ENCODE peak calls at places on chromosomes 16 and 17, in nine cellular contexts. One of them, this sample, is unnamed.

GRCh38 chr17:59846391-59847165 is 46.2 kb downstream of the TUBD1 start:
- DNase-seq in activated T-helper 1 cell treated with anti-CD3 and anti-CD28 coated beads, Interleukin-2, amount 50 U/mL, for 16 hours: no peak
- DNase-seq in nephron progenitor cell: no peak
- DNase-seq in testis: peak; percentile 45
- DNase-seq in kidney tubule cell: peak; percentile 99
- DNase-seq in AG04450: peak; percentile 84
- DNase-seq in EH: peak; percentile 85
- DNase-seq in left ventricle myocardium inferior: peak; percentile 41
- DNase-seq in AG08395: peak; percentile 49
- DNase-seq in this sample: peak; percentile 98

GRCh38 chr16:84117482-84117843 is 721 bp upstream of the MBTPS1 start:
- DNase-seq in left ventricle myocardium inferior: no peak
- DNase-seq in testis: peak; percentile 65
- DNase-seq in AG08395: no peak
- DNase-seq in EH: no peak
- DNase-seq in AG04450: no peak
- DNase-seq in activated T-helper 1 cell treated with anti-CD3 and anti-CD28 coated beads, Interleukin-2, amount 50 U/mL, for 16 hours: no peak
- DNase-seq in nephron progenitor cell: no peak
- DNase-seq in kidney tubule cell: peak; percentile 42
- DNase-seq in this sample: no peak

GRCh38 chr16:88560722-88561484 is 9.3 kb upstream of the ZC3H18 start:
- DNase-seq in kidney tubule cell: no peak
- DNase-seq in activated T-helper 1 cell treated with anti-CD3 and anti-CD28 coated beads, Interleukin-2, amount 50 U/mL, for 16 hours: no peak
- DNase-seq in AG08395: no peak
- DNase-seq in AG04450: no peak
- DNase-seq in EH: peak; percentile 45
- DNase-seq in testis: no peak
- DNase-seq in nephron progenitor cell: peak; percentile 73
- DNase-seq in left ventricle myocardium inferior: no peak
- DNase-seq in this sample: peak; percentile 73

GRCh38 chr17:81230043-81230820 is 7.5 kb upstream of the CEP131 start:
- DNase-seq in nephron progenitor cell: no peak
- DNase-seq in AG08395: no peak
- DNase-seq in testis: no peak
- DNase-seq in kidney tubule cell: no peak
- DNase-seq in left ventricle myocardium inferior: no peak
- DNase-seq in activated T-helper 1 cell treated with anti-CD3 and anti-CD28 coated beads, Interleukin-2, amount 50 U/mL, for 16 hours: no peak
- DNase-seq in EH: no peak
- DNase-seq in AG04450: no peak
- DNase-seq in this sample: no peak

GRCh38 chr17:40862985-40863733 is 3.9 kb downstream of the KRT12 start:
- DNase-seq in kidney tubule cell: no peak
- DNase-seq in AG04450: no peak
- DNase-seq in EH: no peak
- DNase-seq in nephron progenitor cell: peak; percentile 56
- DNase-seq in testis: peak; percentile 74
- DNase-seq in activated T-helper 1 cell treated with anti-CD3 and anti-CD28 coated beads, Interleukin-2, amount 50 U/mL, for 16 hours: no peak
- DNase-seq in left ventricle myocardium inferior: no peak
- DNase-seq in AG08395: no peak
- DNase-seq in this sample: no peak

GRCh38 chr16:14182999-14183398 is 111.9 kb downstream of the MRTFB start:
- DNase-seq in EH: no peak
- DNase-seq in kidney tubule cell: no peak
- DNase-seq in left ventricle myocardium inferior: no peak
- DNase-seq in nephron progenitor cell: no peak
- DNase-seq in AG04450: no peak
- DNase-seq in activated T-helper 1 cell treated with anti-CD3 and anti-CD28 coated beads, Interleukin-2, amount 50 U/mL, for 16 hours: no peak
- DNase-seq in AG08395: no peak
- DNase-seq in testis: no peak
- DNase-seq in this sample: no peak

GRCh38 chr16:75567911-75568310 is 1.7 kb downstream of the GABARAPL2 start:
- DNase-seq in nephron progenitor cell: no peak
- DNase-seq in testis: no peak
- DNase-seq in EH: no peak
- DNase-seq in AG08395: no peak
- DNase-seq in AG04450: no peak
- DNase-seq in kidney tubule cell: no peak
- DNase-seq in activated T-helper 1 cell treated with anti-CD3 and anti-CD28 coated beads, Interleukin-2, amount 50 U/mL, for 16 hours: no peak
- DNase-seq in left ventricle myocardium inferior: no peak
- DNase-seq in this sample: no peak

GRCh38 chr16:72844225-72844920 is 203.6 kb downstream of the ZFHX3 start:
- DNase-seq in left ventricle myocardium inferior: no peak
- DNase-seq in AG08395: no peak
- DNase-seq in EH: no peak
- DNase-seq in activated T-helper 1 cell treated with anti-CD3 and anti-CD28 coated beads, Interleukin-2, amount 50 U/mL, for 16 hours: no peak
- DNase-seq in AG04450: no peak
- DNase-seq in nephron progenitor cell: no peak
- DNase-seq in testis: no peak
- DNase-seq in kidney tubule cell: no peak
- DNase-seq in this sample: no peak

GRCh38 chr16:27406729-27407128 is 4.8 kb downstream of the IL21R start:
- DNase-seq in AG08395: no peak
- DNase-seq in AG04450: no peak
- DNase-seq in nephron progenitor cell: no peak
- DNase-seq in activated T-helper 1 cell treated with anti-CD3 and anti-CD28 coated beads, Interleukin-2, amount 50 U/mL, for 16 hours: no peak
- DNase-seq in left ventricle myocardium inferior: no peak
- DNase-seq in EH: no peak
- DNase-seq in kidney tubule cell: no peak
- DNase-seq in testis: no peak
- DNase-seq in this sample: no peak

GRCh38 chr17:6099492-6099891 is 29.3 kb downstream of the WSCD1 start:
- DNase-seq in AG04450: no peak
- DNase-seq in nephron progenitor cell: no peak
- DNase-seq in AG08395: no peak
- DNase-seq in kidney tubule cell: no peak
- DNase-seq in activated T-helper 1 cell treated with anti-CD3 and anti-CD28 coated beads, Interleukin-2, amount 50 U/mL, for 16 hours: no peak
- DNase-seq in left ventricle myocardium inferior: no peak
- DNase-seq in EH: no peak
- DNase-seq in testis: no peak
- DNase-seq in this sample: no peak

GRCh38 chr17:82937411-82938371 is 97.9 kb upstream of the ZNF750 start:
- DNase-seq in activated T-helper 1 cell treated with anti-CD3 and anti-CD28 coated beads, Interleukin-2, amount 50 U/mL, for 16 hours: no peak
- DNase-seq in kidney tubule cell: no peak
- DNase-seq in testis: no peak
- DNase-seq in AG08395: no peak
- DNase-seq in left ventricle myocardium inferior: peak; percentile 13
- DNase-seq in nephron progenitor cell: no peak
- DNase-seq in EH: no peak
- DNase-seq in AG04450: no peak
- DNase-seq in this sample: no peak

GRCh38 chr17:53193044-53193443 is 629.7 kb upstream of the KIF2B start:
- DNase-seq in AG04450: no peak
- DNase-seq in left ventricle myocardium inferior: no peak
- DNase-seq in AG08395: no peak
- DNase-seq in activated T-helper 1 cell treated with anti-CD3 and anti-CD28 coated beads, Interleukin-2, amount 50 U/mL, for 16 hours: no peak
- DNase-seq in testis: no peak
- DNase-seq in kidney tubule cell: peak; percentile 4
- DNase-seq in EH: no peak
- DNase-seq in nephron progenitor cell: no peak
- DNase-seq in this sample: no peak

GRCh38 chr16:879986-880385 is 79.5 kb upstream of the GNG13 start:
- DNase-seq in AG04450: no peak
- DNase-seq in activated T-helper 1 cell treated with anti-CD3 and anti-CD28 coated beads, Interleukin-2, amount 50 U/mL, for 16 hours: no peak
- DNase-seq in left ventricle myocardium inferior: peak; percentile 5
- DNase-seq in testis: no peak
- DNase-seq in kidney tubule cell: no peak
- DNase-seq in nephron progenitor cell: no peak
- DNase-seq in EH: no peak
- DNase-seq in AG08395: no peak
- DNase-seq in this sample: no peak

GRCh38 chr17:68613739-68614298 is 12.7 kb upstream of the FAM20A start:
- DNase-seq in kidney tubule cell: peak; percentile 40
- DNase-seq in EH: peak; percentile 66
- DNase-seq in activated T-helper 1 cell treated with anti-CD3 and anti-CD28 coated beads, Interleukin-2, amount 50 U/mL, for 16 hours: no peak
- DNase-seq in AG08395: peak; percentile 62
- DNase-seq in AG04450: no peak
- DNase-seq in testis: peak; percentile 65
- DNase-seq in nephron progenitor cell: peak; percentile 32
- DNase-seq in left ventricle myocardium inferior: no peak
- DNase-seq in this sample: peak; percentile 65

GRCh38 chr16:97822-98221 is 19.8 kb downstream of the MPG start:
- DNase-seq in EH: peak; percentile 44
- DNase-seq in kidney tubule cell: no peak
- DNase-seq in AG08395: no peak
- DNase-seq in AG04450: no peak
- DNase-seq in testis: no peak
- DNase-seq in left ventricle myocardium inferior: no peak
- DNase-seq in activated T-helper 1 cell treated with anti-CD3 and anti-CD28 coated beads, Interleukin-2, amount 50 U/mL, for 16 hours: no peak
- DNase-seq in nephron progenitor cell: no peak
- DNase-seq in this sample: peak; percentile 49

GRCh38 chr17:12985431-12986285 is 32.2 kb downstream of the ELAC2 start:
- DNase-seq in testis: no peak
- DNase-seq in AG08395: peak; percentile 24
- DNase-seq in activated T-helper 1 cell treated with anti-CD3 and anti-CD28 coated beads, Interleukin-2, amount 50 U/mL, for 16 hours: no peak
- DNase-seq in AG04450: no peak
- DNase-seq in kidney tubule cell: no peak
- DNase-seq in EH: peak; percentile 34
- DNase-seq in left ventricle myocardium inferior: peak; percentile 36
- DNase-seq in nephron progenitor cell: no peak
- DNase-seq in this sample: no peak

GRCh38 chr17:45096141-45096540 is 35.0 kb downstream of the NMT1 start:
- DNase-seq in nephron progenitor cell: no peak
- DNase-seq in AG08395: peak; percentile 50
- DNase-seq in testis: no peak
- DNase-seq in AG04450: no peak
- DNase-seq in EH: peak; percentile 62
- DNase-seq in kidney tubule cell: peak; percentile 31
- DNase-seq in activated T-helper 1 cell treated with anti-CD3 and anti-CD28 coated beads, Interleukin-2, amount 50 U/mL, for 16 hours: no peak
- DNase-seq in left ventricle myocardium inferior: no peak
- DNase-seq in this sample: peak; percentile 55

GRCh38 chr17:28724500-28725165 is 1.4 kb downstream of the TLCD1 start:
- DNase-seq in activated T-helper 1 cell treated with anti-CD3 and anti-CD28 coated beads, Interleukin-2, amount 50 U/mL, for 16 hours: no peak
- DNase-seq in EH: no peak
- DNase-seq in testis: no peak
- DNase-seq in left ventricle myocardium inferior: no peak
- DNase-seq in kidney tubule cell: no peak
- DNase-seq in AG08395: no peak
- DNase-seq in nephron progenitor cell: no peak
- DNase-seq in AG04450: no peak
- DNase-seq in this sample: no peak

GRCh38 chr16:50509521-50510341 is 38.5 kb upstream of the NKD1 start:
- DNase-seq in nephron progenitor cell: no peak
- DNase-seq in activated T-helper 1 cell treated with anti-CD3 and anti-CD28 coated beads, Interleukin-2, amount 50 U/mL, for 16 hours: no peak
- DNase-seq in kidney tubule cell: peak; percentile 20
- DNase-seq in AG08395: no peak
- DNase-seq in AG04450: no peak
- DNase-seq in left ventricle myocardium inferior: no peak
- DNase-seq in EH: peak; percentile 19
- DNase-seq in testis: peak; percentile 57
- DNase-seq in this sample: peak; percentile 37

GRCh38 chr17:39629894-39630293 is 3.1 kb downstream of the PPP1R1B start:
- DNase-seq in nephron progenitor cell: no peak
- DNase-seq in activated T-helper 1 cell treated with anti-CD3 and anti-CD28 coated beads, Interleukin-2, amount 50 U/mL, for 16 hours: no peak
- DNase-seq in left ventricle myocardium inferior: no peak
- DNase-seq in EH: no peak
- DNase-seq in testis: no peak
- DNase-seq in kidney tubule cell: no peak
- DNase-seq in AG08395: no peak
- DNase-seq in AG04450: no peak
- DNase-seq in this sample: no peak

GRCh38 chr16:49502136-49502881 is 128.7 kb downstream of the C16orf78 start:
- DNase-seq in testis: no peak
- DNase-seq in EH: no peak
- DNase-seq in nephron progenitor cell: no peak
- DNase-seq in activated T-helper 1 cell treated with anti-CD3 and anti-CD28 coated beads, Interleukin-2, amount 50 U/mL, for 16 hours: no peak
- DNase-seq in AG04450: no peak
- DNase-seq in left ventricle myocardium inferior: no peak
- DNase-seq in AG08395: no peak
- DNase-seq in kidney tubule cell: no peak
- DNase-seq in this sample: no peak

GRCh38 chr16:29950806-29951461 is 10.9 kb upstream of the TMEM219 start:
- DNase-seq in testis: no peak
- DNase-seq in kidney tubule cell: no peak
- DNase-seq in nephron progenitor cell: no peak
- DNase-seq in left ventricle myocardium inferior: no peak
- DNase-seq in EH: no peak
- DNase-seq in AG08395: no peak
- DNase-seq in activated T-helper 1 cell treated with anti-CD3 and anti-CD28 coated beads, Interleukin-2, amount 50 U/mL, for 16 hours: no peak
- DNase-seq in AG04450: no peak
- DNase-seq in this sample: no peak

GRCh38 chr16:25258856-25259179 is 1.2 kb upstream of the ZKSCAN2 start:
- DNase-seq in activated T-helper 1 cell treated with anti-CD3 and anti-CD28 coated beads, Interleukin-2, amount 50 U/mL, for 16 hours: no peak
- DNase-seq in testis: no peak
- DNase-seq in left ventricle myocardium inferior: no peak
- DNase-seq in nephron progenitor cell: no peak
- DNase-seq in AG04450: no peak
- DNase-seq in EH: no peak
- DNase-seq in kidney tubule cell: no peak
- DNase-seq in AG08395: no peak
- DNase-seq in this sample: no peak

GRCh38 chr17:297758-298157 is 54.8 kb downstream of the RPH3AL start:
- DNase-seq in EH: no peak
- DNase-seq in nephron progenitor cell: no peak
- DNase-seq in kidney tubule cell: no peak
- DNase-seq in AG08395: no peak
- DNase-seq in left ventricle myocardium inferior: no peak
- DNase-seq in AG04450: no peak
- DNase-seq in testis: no peak
- DNase-seq in activated T-helper 1 cell treated with anti-CD3 and anti-CD28 coated beads, Interleukin-2, amount 50 U/mL, for 16 hours: no peak
- DNase-seq in this sample: no peak

GRCh38 chr17:39602533-39603303 is 5.0 kb downstream of the NEUROD2 start:
- DNase-seq in EH: no peak
- DNase-seq in nephron progenitor cell: no peak
- DNase-seq in activated T-helper 1 cell treated with anti-CD3 and anti-CD28 coated beads, Interleukin-2, amount 50 U/mL, for 16 hours: no peak
- DNase-seq in AG08395: no peak
- DNase-seq in testis: no peak
- DNase-seq in kidney tubule cell: no peak
- DNase-seq in AG04450: no peak
- DNase-seq in left ventricle myocardium inferior: no peak
- DNase-seq in this sample: no peak

GRCh38 chr17:42279776-42280630 is 3.8 kb upstream of the STAT5B start:
- DNase-seq in EH: no peak
- DNase-seq in AG04450: no peak
- DNase-seq in testis: peak; percentile 12
- DNase-seq in nephron progenitor cell: no peak
- DNase-seq in AG08395: no peak
- DNase-seq in activated T-helper 1 cell treated with anti-CD3 and anti-CD28 coated beads, Interleukin-2, amount 50 U/mL, for 16 hours: no peak
- DNase-seq in left ventricle myocardium inferior: no peak
- DNase-seq in kidney tubule cell: no peak
- DNase-seq in this sample: no peak

GRCh38 chr16:23145608-23146007 is 3.6 kb downstream of the USP31 start:
- DNase-seq in AG04450: no peak
- DNase-seq in kidney tubule cell: peak; percentile 96
- DNase-seq in activated T-helper 1 cell treated with anti-CD3 and anti-CD28 coated beads, Interleukin-2, amount 50 U/mL, for 16 hours: no peak
- DNase-seq in nephron progenitor cell: no peak
- DNase-seq in EH: peak; percentile 67
- DNase-seq in left ventricle myocardium inferior: no peak
- DNase-seq in testis: no peak
- DNase-seq in AG08395: no peak
- DNase-seq in this sample: peak; percentile 96

GRCh38 chr17:1649844-1650409 is at the start of gene RILP:
- DNase-seq in nephron progenitor cell: peak; percentile 36
- DNase-seq in left ventricle myocardium inferior: peak; percentile 87
- DNase-seq in AG04450: no peak
- DNase-seq in testis: peak; percentile 90
- DNase-seq in kidney tubule cell: peak; percentile 80
- DNase-seq in AG08395: peak; percentile 35
- DNase-seq in EH: no peak
- DNase-seq in activated T-helper 1 cell treated with anti-CD3 and anti-CD28 coated beads, Interleukin-2, amount 50 U/mL, for 16 hours: no peak
- DNase-seq in this sample: peak; percentile 73

GRCh38 chr17:38660097-38661026 is 14.4 kb downstream of the EPOP start:
- DNase-seq in EH: peak; percentile 34
- DNase-seq in left ventricle myocardium inferior: no peak
- DNase-seq in kidney tubule cell: no peak
- DNase-seq in AG08395: no peak
- DNase-seq in nephron progenitor cell: no peak
- DNase-seq in testis: no peak
- DNase-seq in activated T-helper 1 cell treated with anti-CD3 and anti-CD28 coated beads, Interleukin-2, amount 50 U/mL, for 16 hours: no peak
- DNase-seq in AG04450: no peak
- DNase-seq in this sample: no peak

GRCh38 chr17:82873521-82873920 is 33.7 kb upstream of the ZNF750 start:
- DNase-seq in EH: no peak
- DNase-seq in nephron progenitor cell: no peak
- DNase-seq in AG08395: no peak
- DNase-seq in AG04450: no peak
- DNase-seq in activated T-helper 1 cell treated with anti-CD3 and anti-CD28 coated beads, Interleukin-2, amount 50 U/mL, for 16 hours: no peak
- DNase-seq in left ventricle myocardium inferior: no peak
- DNase-seq in testis: no peak
- DNase-seq in kidney tubule cell: no peak
- DNase-seq in this sample: no peak

GRCh38 chr17:56899403-56899802 is 14.4 kb downstream of the TRIM25 start:
- DNase-seq in left ventricle myocardium inferior: no peak
- DNase-seq in activated T-helper 1 cell treated with anti-CD3 and anti-CD28 coated beads, Interleukin-2, amount 50 U/mL, for 16 hours: no peak
- DNase-seq in EH: no peak
- DNase-seq in AG04450: no peak
- DNase-seq in AG08395: no peak
- DNase-seq in nephron progenitor cell: no peak
- DNase-seq in testis: no peak
- DNase-seq in kidney tubule cell: no peak
- DNase-seq in this sample: no peak